ENCODE peak calls at places on chromosomes 7 and 10, in nine cellular contexts. Q is Kasumi-1; G is aorta; V is NCI-H1092; T is H7; C is iris pigment epithelial cell; E is naive thymus-derived CD8-positive, alpha-beta T cell; Y is skeletal muscle cell; M is AG09309. P is an unnamed sample.

GRCh38 chr10:31926765-31927596 is 1.6 kb downstream of the ARHGAP12 start:
- DNase-seq in Q (peak; percentile 33), G (no peak), V (no peak), T (no peak), C (no peak), E (no peak), Y (no peak), M (no peak), P (no peak)

GRCh38 chr10:123139521-123140163 is 3.9 kb downstream of the HMX3 start:
- DNase-seq in Q (no peak), G (no peak), V (no peak), T (peak; percentile 79), C (peak; percentile 33), E (no peak), Y (no peak), M (no peak), P (no peak)

GRCh38 chr10:11522821-11523245 is 88.6 kb downstream of the USP6NL start:
- DNase-seq in Q (no peak), G (peak; percentile 59), V (no peak), T (no peak), C (peak; percentile 31), E (no peak), Y (no peak), M (no peak), P (no peak)

GRCh38 chr10:61064356-61064755 is 120.4 kb upstream of the RHOBTB1 start:
- DNase-seq in Q (no peak), G (no peak), V (no peak), T (no peak), C (no peak), E (no peak), Y (no peak), M (no peak), P (no peak)

GRCh38 chr10:98029149-98030092 is 1.0 kb downstream of the CRTAC1 start:
- DNase-seq in Q (no peak), G (no peak), V (peak; percentile 10), T (peak; percentile 86), C (no peak), E (no peak), Y (no peak), M (no peak), P (no peak)

GRCh38 chr10:133224861-133225366 is 5.1 kb upstream of the UTF1 start:
- DNase-seq in Q (no peak), G (no peak), V (no peak), T (no peak), C (no peak), E (no peak), Y (no peak), M (no peak), P (no peak)

GRCh38 chr7:69907720-69908119 is 309.4 kb downstream of the AUTS2 start:
- DNase-seq in Q (no peak), G (no peak), V (no peak), T (no peak), C (no peak), E (no peak), Y (no peak), M (no peak), P (no peak)

GRCh38 chr10:9188022-9188810 is 1133.7 kb downstream of the GATA3 start:
- DNase-seq in Q (no peak), G (no peak), V (no peak), T (no peak), C (no peak), E (no peak), Y (no peak), M (no peak), P (peak; percentile 100)

GRCh38 chr10:91036807-91037405 is 116.0 kb upstream of the ANKRD1 start:
- DNase-seq in Q (no peak), G (no peak), V (no peak), T (no peak), C (no peak), E (no peak), Y (no peak), M (no peak), P (no peak)

GRCh38 chr7:34844401-34844800 is 186.4 kb downstream of the NPSR1 start:
- DNase-seq in Q (no peak), G (no peak), V (no peak), T (no peak), C (no peak), E (no peak), Y (no peak), M (no peak), P (no peak)

P was measured in T47D.